ENCODE peak calls at places on chromosomes 3 and 15, in eight cellular contexts. B, K, O, M, U, F, L and H are unnamed samples.

GRCh38 chr15:39924437-39924836 is 4.4 kb upstream of the GPR176 start:
- DNase-seq in L (no peak), B (no peak), U (no peak), O (no peak), K (no peak), M (no peak), F (no peak), H (no peak)

GRCh38 chr3:133256787-133257483 is 142.9 kb upstream of the BFSP2 start:
- DNase-seq in M (no peak), O (no peak), F (no peak), L (no peak), K (no peak), U (peak; percentile 23), B (no peak), H (no peak)

GRCh38 chr3:29582310-29582709 is 301.4 kb downstream of the RBMS3 start:
- DNase-seq in L (no peak), M (peak; percentile 48), K (no peak), U (no peak), O (no peak), F (no peak), B (no peak), H (no peak)

GRCh38 chr3:9098716-9099675 is 135.7 kb upstream of the RAD18 start:
- DNase-seq in L (peak; percentile 23), F (no peak), M (no peak), U (no peak), K (peak; percentile 72), B (no peak), O (no peak), H (no peak)

GRCh38 chr3:10162147-10162546 is 2.6 kb upstream of the IRAK2 start:
- DNase-seq in M (no peak), U (no peak), O (no peak), B (no peak), F (no peak), L (no peak), K (no peak), H (no peak)

GRCh38 chr3:40516201-40516600 is 8.6 kb upstream of the ZNF621 start:
- DNase-seq in F (no peak), K (no peak), B (no peak), L (no peak), M (no peak), U (peak; percentile 84), O (no peak), H (no peak)

GRCh38 chr3:128424508-128425069 is 42.1 kb downstream of the DNAJB8 start:
- DNase-seq in O (peak; percentile 70), F (peak; percentile 11), U (peak; percentile 57), B (no peak), K (no peak), M (no peak), L (no peak), H (no peak)

GRCh38 chr3:23202203-23202920 is 765 bp upstream of the UBE2E2 start:
- DNase-seq in L (no peak), O (peak; percentile 32), M (no peak), U (peak; percentile 27), B (no peak), F (no peak), K (peak; percentile 91), H (no peak)

GRCh38 chr3:14633819-14634424 is 17.6 kb upstream of the CCDC174 start:
- DNase-seq in U (peak; percentile 49), K (no peak), L (peak; percentile 76), O (peak; percentile 49), F (peak; percentile 89), B (peak; percentile 66), M (peak; percentile 85), H (peak; percentile 71)

GRCh38 chr15:66803182-66803729 is 101.2 kb downstream of the SMAD6 start:
- DNase-seq in B (peak; percentile 98), L (peak; percentile 81), F (peak; percentile 94), M (peak; percentile 96), O (peak; percentile 97), K (peak; percentile 97), U (peak; percentile 99), H (peak; percentile 29)

GRCh38 chr3:31550452-31551251 is 17.9 kb downstream of the STT3B start:
- DNase-seq in K (no peak), L (peak; percentile 36), M (no peak), O (peak; percentile 26), B (peak; percentile 34), U (peak; percentile 20), F (no peak), H (no peak)

GRCh38 chr3:98359993-98360675 is 6.5 kb downstream of the OR5K4 start:
- DNase-seq in F (no peak), M (peak; percentile 10), U (no peak), K (no peak), O (peak; percentile 1), B (no peak), L (no peak), H (no peak)

DNA sequence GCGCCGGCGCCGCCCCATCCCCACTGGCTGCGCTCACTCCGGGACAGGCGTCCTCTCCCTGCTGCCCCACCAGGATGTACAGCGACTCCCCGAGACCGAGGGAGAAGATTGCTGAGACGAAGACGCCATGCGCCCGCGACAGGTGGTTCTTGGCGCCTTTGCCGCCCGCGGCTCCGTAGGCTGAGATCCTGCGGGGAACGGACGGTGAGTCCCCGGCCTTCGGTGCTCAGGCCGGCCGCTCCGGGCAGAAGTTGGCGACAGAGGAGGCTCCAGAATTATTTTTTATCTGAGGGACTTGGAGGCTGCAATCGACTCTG is 1.6 kb downstream of the LTK start:
- DNase-seq in M (no peak), F (no peak), B (no peak), O (no peak), K (no peak), U (no peak), L (no peak), H (no peak)
- H3K4me3 ChIP-seq in M (peak overlapping the region; percentile 4), F (no peak overlapping the region), B (no peak overlapping the region), O (no peak overlapping the region), K (no peak overlapping the region), U (no peak overlapping the region), L (peak overlapping the region; percentile 42), H (no peak overlapping the region)

GRCh38 chr3:114567774-114568173 is 273.9 kb downstream of the TIGIT start:
- DNase-seq in O (no peak), M (no peak), K (no peak), U (no peak), F (no peak), B (no peak), L (peak; percentile 12), H (no peak)

GRCh38 chr3:114569186-114569585 is 275.4 kb downstream of the TIGIT start:
- DNase-seq in B (no peak), O (no peak), K (no peak), M (no peak), F (no peak), U (peak; percentile 66), L (no peak), H (no peak)

GRCh38 chr3:114571363-114571762 is 277.5 kb downstream of the TIGIT start:
- DNase-seq in O (no peak), M (no peak), U (no peak), L (no peak), F (no peak), B (no peak), K (no peak), H (peak; percentile 62)

GRCh38 chr3:114572364-114573062 is 278.7 kb downstream of the TIGIT start:
- DNase-seq in B (no peak), F (no peak), M (no peak), U (no peak), O (no peak), K (no peak), L (no peak), H (no peak)
- H3K4me3 ChIP-seq in B (no peak overlapping the region), F (no peak overlapping the region), M (no peak overlapping the region), U (no peak overlapping the region), O (no peak overlapping the region), K (no peak overlapping the region), L (no peak overlapping the region), H (no peak overlapping the region)

GRCh38 chr15:91783451-91783850 is 70.1 kb upstream of the SLCO3A1 start:
- DNase-seq in U (no peak), O (no peak), F (no peak), K (no peak), M (no peak), B (no peak), L (no peak), H (no peak)

GRCh38 chr15:91790826-91791225 is 62.7 kb upstream of the SLCO3A1 start:
- DNase-seq in L (no peak), K (no peak), M (no peak), U (peak; percentile 7), B (no peak), F (no peak), O (peak; percentile 8), H (no peak)

GRCh38 chr15:91784973-91785709 is 68.4 kb upstream of the SLCO3A1 start:
- DNase-seq in K (no peak), L (no peak), F (no peak), M (no peak), O (no peak), U (no peak), B (no peak), H (no peak)

GRCh38 chr15:91789136-91789535 is 64.4 kb upstream of the SLCO3A1 start:
- DNase-seq in F (no peak), B (no peak), L (no peak), O (no peak), K (no peak), U (no peak), M (no peak), H (no peak)

GRCh38 chr15:91787198-91787597 is 66.3 kb upstream of the SLCO3A1 start:
- DNase-seq in K (no peak), L (no peak), B (no peak), M (no peak), O (no peak), F (no peak), U (no peak), H (no peak)
- H3K4me3 ChIP-seq in K (no peak overlapping the region), L (no peak overlapping the region), B (no peak overlapping the region), M (no peak overlapping the region), O (no peak overlapping the region), F (no peak overlapping the region), U (no peak overlapping the region), H (no peak overlapping the region)

GRCh38 chr3:43690400-43691119 is at the start of gene ABHD5:
- DNase-seq in F (peak; percentile 99), L (peak; percentile 99), B (peak; percentile 78), U (peak; percentile 95), M (peak; percentile 97), K (peak; percentile 96), O (peak; percentile 95), H (peak; percentile 79)

GRCh38 chr3:43692971-43693370 is 2.2 kb downstream of the ABHD5 start:
- DNase-seq in B (no peak), O (peak; percentile 28), F (no peak), M (no peak), U (no peak), L (no peak), K (no peak), H (no peak)

GRCh38 chr3:43691120-43692002 is 623 bp downstream of the ABHD5 start:
- DNase-seq in O (peak; percentile 15), L (peak; percentile 80), K (peak; percentile 91), U (peak; percentile 49), M (peak; percentile 86), F (peak; percentile 93), B (peak; percentile 33), H (peak; percentile 62)

GRCh38 chr3:43693594-43693993 is 2.9 kb downstream of the ABHD5 start:
- DNase-seq in O (peak; percentile 14), K (no peak), U (no peak), L (no peak), F (no peak), B (no peak), M (no peak), H (no peak)

DNA sequence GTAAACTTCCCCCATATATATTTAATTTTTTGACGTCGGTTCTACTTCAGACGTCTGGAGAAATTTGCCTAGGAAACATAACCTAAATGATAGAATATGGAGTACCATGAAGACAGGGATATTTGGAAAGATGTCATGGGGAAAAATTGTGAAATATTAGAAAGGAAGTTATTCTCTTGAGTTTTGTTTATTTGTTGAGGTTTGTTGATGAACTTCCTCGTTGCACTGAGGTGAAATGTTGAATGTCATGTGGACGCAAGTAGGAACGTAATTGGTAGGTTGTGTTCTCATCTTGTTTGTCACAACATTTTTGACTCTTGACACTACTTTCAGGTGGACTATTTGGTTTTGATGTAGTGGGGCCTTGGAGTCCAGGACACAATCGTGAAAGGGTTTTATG is 1.3 kb downstream of the ABHD5 start:
- DNase-seq in O (no peak), M (no peak), K (no peak), F (no peak), U (no peak), B (no peak), L (no peak), H (no peak)
- H3K4me3 ChIP-seq in O (peak overlapping the region; percentile 88), M (peak overlapping the region; percentile 77), K (no peak overlapping the region), F (no peak overlapping the region), U (peak overlapping the region; percentile 85), B (peak overlapping the region; percentile 96), L (peak overlapping the region; percentile 96), H (peak overlapping the region; percentile 49)